ENCODE peak calls at places on chromosomes 7 and 10, in seven cellular contexts. D is T-cell; C is activated CD4-positive, alpha-beta T cell treated with anti-CD3 and anti-CD28 coated beads, Interleukin-2, amount 50 U/mL, for 48 hours; J is ureter; S is IMR-90; K is amniotic stem cell; B is EL. R is an unnamed sample.
A peak's percentile ranks its signal among the peaks of the same experiment; 100 is the strongest.

GRCh38 chr10:31906039-31906438 is 22.6 kb downstream of the ARHGAP12 start:
- DNase-seq in K (no peak), J (no peak), S (peak; percentile 34), B (peak; percentile 15), C (no peak), D (no peak), R (no peak)

GRCh38 chr7:17599733-17600685 is 301.6 kb downstream of the AHR start:
- DNase-seq in S (peak; percentile 92), J (no peak), C (no peak), B (peak; percentile 98), D (no peak), K (peak; percentile 59), R (no peak)

GRCh38 chr10:114064151-114065045 is 20.7 kb downstream of the ADRB1 start:
- DNase-seq in B (no peak), S (no peak), C (no peak), D (no peak), J (no peak), K (no peak), R (peak; percentile 68)

GRCh38 chr7:48875300-48875916 is 48.9 kb upstream of the CDC14C start:
- DNase-seq in J (no peak), D (no peak), K (no peak), C (no peak), S (no peak), B (no peak), R (peak; percentile 8)

GRCh38 chr7:105690286-105690915 is 109.1 kb upstream of the EFCAB10 start:
- DNase-seq in S (no peak), B (peak; percentile 61), D (no peak), C (no peak), J (no peak), K (no peak), R (no peak)

GRCh38 chr10:111923032-111923431 is 260.5 kb downstream of the GPAM start:
- DNase-seq in S (no peak), D (no peak), C (no peak), B (no peak), K (no peak), J (no peak), R (no peak)

GRCh38 chr10:69394020-69394419 is 22.7 kb downstream of the TACR2 start:
- DNase-seq in C (no peak), S (no peak), D (no peak), K (no peak), J (no peak), B (peak; percentile 55), R (no peak)

GRCh38 chr7:29771081-29771832 is 35.1 kb upstream of the WIPF3 start:
- DNase-seq in D (no peak), C (no peak), K (no peak), B (no peak), S (no peak), J (no peak), R (no peak)

GRCh38 chr7:2982831-2983230 is 60.8 kb downstream of the CARD11 start:
- DNase-seq in C (peak; percentile 67), J (no peak), S (no peak), K (no peak), D (peak; percentile 75), B (no peak), R (no peak)

GRCh38 chr7:94431203-94431602 is 36.5 kb downstream of the COL1A2 start:
- DNase-seq in S (no peak), C (no peak), D (no peak), K (no peak), J (no peak), B (peak; percentile 19), R (no peak)

GRCh38 chr10:42950606-42951485 is 126.0 kb upstream of the RET start:
- DNase-seq in K (no peak), J (peak; percentile 27), D (no peak), S (no peak), B (no peak), C (no peak), R (peak; percentile 28)

GRCh38 chr7:35776686-35777085 is 24.2 kb upstream of the SEPTIN7 start:
- DNase-seq in J (no peak), B (no peak), K (no peak), S (no peak), C (no peak), D (no peak), R (no peak)

GRCh38 chr10:81885491-81885890 is 10.5 kb downstream of the NRG3 start:
- DNase-seq in B (no peak), C (no peak), J (no peak), K (no peak), D (no peak), S (no peak), R (no peak)

GRCh38 chr7:106111671-106112117 is 418 bp downstream of the SYPL1 start:
- DNase-seq in C (peak; percentile 53), D (no peak), J (peak; percentile 58), B (no peak), S (no peak), K (peak; percentile 58), R (peak; percentile 79)

GRCh38 chr7:27248911-27249723 is 6.5 kb downstream of the EVX1 start:
- DNase-seq in S (no peak), J (no peak), D (no peak), C (no peak), K (no peak), B (peak; percentile 65), R (no peak)

GRCh38 chr7:132205515-132205914 is 370.8 kb downstream of the PLXNA4 start:
- DNase-seq in B (no peak), K (no peak), S (no peak), D (no peak), C (no peak), J (no peak), R (no peak)

GRCh38 chr7:32587431-32587948 is 92.2 kb downstream of the AVL9 start:
- DNase-seq in K (no peak), C (no peak), J (no peak), D (no peak), B (peak; percentile 93), S (peak; percentile 89), R (peak; percentile 39)

GRCh38 chr7:157527686-157528085 is 190.9 kb downstream of the DNAJB6 start:
- DNase-seq in D (no peak), K (no peak), B (no peak), J (peak; percentile 18), C (no peak), S (no peak), R (no peak)

GRCh38 chr7:27181795-27182275 is 3.2 kb downstream of the HOXA11 start:
- DNase-seq in B (peak; percentile 61), S (no peak), J (peak; percentile 39), D (no peak), K (no peak), C (no peak), R (no peak)

GRCh38 chr7:153887756-153888591 is 164.2 kb upstream of the DPP6 start:
- DNase-seq in C (no peak), K (no peak), D (no peak), S (no peak), J (no peak), B (no peak), R (no peak)

GRCh38 chr10:51937736-51938135 is 238.3 kb upstream of the CSTF2T start:
- DNase-seq in J (no peak), K (peak; percentile 48), S (peak; percentile 91), D (no peak), C (no peak), B (peak; percentile 13), R (no peak)

GRCh38 chr7:33091111-33091531 is 18.1 kb downstream of the RP9 start:
- DNase-seq in S (peak; percentile 74), J (no peak), C (no peak), K (no peak), D (no peak), B (peak; percentile 60), R (no peak)

GRCh38 chr7:27359167-27359731 is 116.6 kb downstream of the EVX1 start:
- DNase-seq in S (no peak), J (no peak), B (no peak), D (no peak), K (no peak), C (no peak), R (no peak)

GRCh38 chr7:31476073-31476745 is 37.7 kb upstream of the ITPRID1 start:
- DNase-seq in K (no peak), S (no peak), J (no peak), D (no peak), C (no peak), B (no peak), R (no peak)

GRCh38 chr10:78211476-78212110 is 177.9 kb downstream of the RPS24 start:
- DNase-seq in K (peak; percentile 33), B (peak; percentile 41), S (peak; percentile 67), J (peak; percentile 60), D (no peak), C (peak; percentile 24), R (no peak)

GRCh38 chr7:101533103-101533465 is 96.0 kb downstream of the MYL10 start:
- DNase-seq in S (no peak), K (no peak), J (no peak), B (no peak), C (no peak), D (no peak), R (no peak)

GRCh38 chr10:44992070-44992731 is 8.5 kb upstream of the ZNF22 start:
- DNase-seq in J (no peak), D (no peak), S (no peak), C (no peak), B (no peak), K (no peak), R (peak; percentile 75)

GRCh38 chr7:45081670-45081974 is 7.1 kb downstream of the NACAD start:
- DNase-seq in C (no peak), S (no peak), D (no peak), B (no peak), J (no peak), K (no peak), R (no peak)

GRCh38 chr10:123429631-123430257 is 236.4 kb upstream of the GPR26 start:
- DNase-seq in C (no peak), D (no peak), J (no peak), S (no peak), B (no peak), K (no peak), R (no peak)

GRCh38 chr10:101223274-101224059 is 5.8 kb downstream of the LBX1 start:
- DNase-seq in D (no peak), S (no peak), B (no peak), J (no peak), K (no peak), C (peak; percentile 35), R (no peak)

GRCh38 chr7:16951483-16952080 is 69.8 kb upstream of the AGR3 start:
- DNase-seq in S (no peak), K (no peak), J (no peak), B (peak; percentile 3), D (no peak), C (no peak), R (no peak)

GRCh38 chr10:22133640-22134624 is 83.9 kb downstream of the EBLN1 start:
- DNase-seq in C (no peak), D (no peak), J (no peak), S (no peak), K (no peak), B (no peak), R (no peak)

GRCh38 chr7:22983257-22983855 is 30.6 kb downstream of the HYCC1 start:
- DNase-seq in S (peak; percentile 25), K (peak; percentile 18), D (no peak), J (no peak), C (no peak), B (no peak), R (no peak)

GRCh38 chr7:50821457-50821977 is 38.8 kb upstream of the GRB10 start:
- DNase-seq in S (peak; percentile 45), C (no peak), D (no peak), K (no peak), B (no peak), J (no peak), R (no peak)

GRCh38 chr7:66250711-66251110 is 45.6 kb downstream of the TPST1 start:
- DNase-seq in S (peak; percentile 95), D (no peak), B (peak; percentile 72), C (no peak), K (no peak), J (no peak), R (no peak)

GRCh38 chr7:71735961-71736556 is 604.1 kb downstream of the GALNT17 start:
- DNase-seq in S (peak; percentile 44), C (peak; percentile 64), K (peak; percentile 5), J (peak; percentile 68), D (peak; percentile 7), B (peak; percentile 20), R (peak; percentile 54)

GRCh38 chr7:55420535-55420934 is 55.4 kb downstream of the LANCL2 start:
- DNase-seq in C (no peak), B (peak; percentile 49), J (no peak), D (no peak), S (peak; percentile 65), K (no peak), R (no peak)

GRCh38 chr10:95451568-95452524 is 109.3 kb downstream of the SORBS1 start:
- DNase-seq in S (no peak), K (no peak), C (no peak), B (no peak), D (no peak), J (no peak), R (no peak)

R was measured in heart left ventricle.